ENCODE peak calls at places on chromosomes 2 and 18, in nine cellular contexts. R is stomach, Z is ovary, N is body of pancreas, F is heart left ventricle, X is IMR-90, Y is sigmoid colon, M is K562, I is tibial nerve. O is an unnamed sample. For H3K9me3, the result is how much of the 10 kb centered on the place peaks cover.

GRCh38 chr18:76873311-76873710 is 51.0 kb downstream of the ZNF236 start:
- DNase-seq in R (no peak), Z (no peak), N (no peak), F (no peak), X (no peak), Y (no peak), M (no peak), I (no peak), O (no peak)

GRCh38 chr18:34591920-34592444 is 118.1 kb upstream of the DTNA start:
- DNase-seq in R (no peak), Z (no peak), N (no peak), F (no peak), X (no peak), Y (no peak), M (no peak), I (no peak), O (no peak)

GRCh38 chr2:111634995-111635538 is 248.9 kb downstream of the ANAPC1 start:
- DNase-seq in R (no peak), Z (no peak), N (no peak), F (no peak), X (no peak), Y (no peak), M (no peak), I (no peak), O (no peak)

GRCh38 chr2:1593371-1594205 is 150.7 kb downstream of the PXDN start:
- DNase-seq in R (no peak), Z (no peak), N (no peak), F (peak), X (peak), Y (no peak), M (no peak), I (no peak), O (no peak)

GRCh38 chr18:8366070-8366469 is 243.2 kb upstream of the RAB12 start:
- DNase-seq in R (no peak), Z (no peak), N (no peak), F (no peak), X (no peak), Y (no peak), M (no peak), I (no peak), O (no peak)

GRCh38 chr2:3460831-3461544 is 58.3 kb downstream of the ADI1 start:
- DNase-seq in R (peak), Z (no peak), N (peak), F (peak), X (no peak), Y (no peak), M (no peak), I (no peak), O (no peak)

GRCh38 chr2:70959851-70960832 is 18.3 kb upstream of the ANKRD53 start:
- DNase-seq in R (peak), Z (no peak), N (peak), F (no peak), X (no peak), Y (no peak), M (peak), I (no peak), O (no peak)

GRCh38 chr2:185857676-185858075 is 119.1 kb downstream of the FSIP2 start:
- DNase-seq in R (no peak), Z (no peak), N (no peak), F (no peak), X (no peak), Y (no peak), M (no peak), I (no peak), O (no peak)

GRCh38 chr18:36757081-36757480 is 71.7 kb downstream of the TPGS2 start:
- DNase-seq in R (no peak), Z (no peak), N (no peak), F (no peak), X (peak), Y (no peak), M (peak), I (peak), O (no peak)

GRCh38 chr2:71070294-71071025 is 2.0 kb downstream of the NAGK start:
- DNase-seq in R (no peak), Z (no peak), N (peak), F (no peak), X (peak), Y (peak), M (no peak), I (no peak), O (peak)

GRCh38 chr2:73020657-73021370 is 50.7 kb downstream of the SFXN5 start:
- DNase-seq in R (peak), Z (no peak), N (no peak), F (no peak), X (peak), Y (no peak), M (no peak), I (no peak), O (no peak)

GRCh38 chr2:20050104-20050711 is 1.2 kb downstream of the LAPTM4A start:
- DNase-seq in R (no peak), Z (no peak), N (no peak), F (no peak), X (peak), Y (no peak), M (peak), I (peak), O (no peak)

GRCh38 chr2:98650998-98651397 is 42.6 kb downstream of the UNC50 start:
- DNase-seq in R (no peak), Z (no peak), N (no peak), F (no peak), X (no peak), Y (no peak), M (no peak), I (no peak), O (no peak)

GRCh38 chr2:124877065-124877671 is 852.1 kb downstream of the CNTNAP5 start:
- DNase-seq in R (no peak), Z (no peak), N (no peak), F (no peak), X (peak), Y (no peak), M (no peak), I (no peak), O (no peak)

GRCh38 chr2:228731517-228731916 is 539.6 kb downstream of the PID1 start:
- DNase-seq in R (no peak), Z (no peak), N (no peak), F (no peak), X (peak), Y (peak), M (no peak), I (peak), O (no peak)

GRCh38 chr18:8040021-8040420 is 472.9 kb downstream of the PTPRM start:
- DNase-seq in R (no peak), Z (no peak), N (no peak), F (no peak), X (no peak), Y (no peak), M (no peak), I (no peak), O (no peak)

GRCh38 chr2:120956486-120957156 is 221.0 kb downstream of the GLI2 start:
- DNase-seq in R (no peak), Z (no peak), N (no peak), F (no peak), X (no peak), Y (no peak), M (no peak), I (no peak), O (no peak)

GRCh38 chr2:15038373-15039364 is 406.2 kb downstream of the LRATD1 start:
- DNase-seq in R (no peak), Z (no peak), N (no peak), F (no peak), X (peak), Y (no peak), M (no peak), I (no peak), O (no peak)

GRCh38 chr2:167142554-167142953 is 254.3 kb downstream of the XIRP2 start:
- DNase-seq in R (no peak), Z (no peak), N (no peak), F (no peak), X (no peak), Y (no peak), M (no peak), I (no peak), O (no peak)

GRCh38 chr2:99867690-99868089 is 274.7 kb downstream of the AFF3 start:
- DNase-seq in R (no peak), Z (no peak), N (no peak), F (no peak), X (peak), Y (no peak), M (no peak), I (no peak), O (no peak)

GRCh38 chr2:134882773-134883172 is 35.8 kb upstream of the CCNT2 start:
- DNase-seq in R (no peak), Z (no peak), N (no peak), F (no peak), X (no peak), Y (no peak), M (no peak), I (no peak), O (no peak)

GRCh38 chr18:36297419-36298112 is at the start of gene FHOD3:
- DNase-seq in R (peak), Z (peak), N (peak), F (peak), X (peak), Y (peak), M (peak), I (peak), O (peak)

GRCh38 chr2:47639469-47639868 is 143.5 kb upstream of the MSH6 start:
- DNase-seq in R (no peak), Z (no peak), N (no peak), F (no peak), X (no peak), Y (no peak), M (no peak), I (no peak), O (no peak)

GRCh38 chr18:715626-716025 is 3.2 kb upstream of the ENOSF1 start:
- DNase-seq in R (no peak), Z (no peak), N (no peak), F (no peak), X (peak), Y (no peak), M (no peak), I (no peak), O (no peak)

GRCh38 chr2:72512376-72512775 is 313.5 kb downstream of the EXOC6B start:
- DNase-seq in R (no peak), Z (no peak), N (no peak), F (no peak), X (no peak), Y (no peak), M (no peak), I (no peak), O (no peak)

GRCh38 chr18:8423051-8423558 is 186.1 kb upstream of the RAB12 start:
- DNase-seq in R (no peak), Z (no peak), N (no peak), F (no peak), X (peak), Y (no peak), M (no peak), I (no peak), O (no peak)

GRCh38 chr2:168913495-168913894 is 12.4 kb downstream of the G6PC2 start:
- DNase-seq in R (no peak), Z (no peak), N (no peak), F (no peak), X (no peak), Y (no peak), M (no peak), I (no peak), O (no peak)
- H3K4me3 ChIP-seq in R (no peak), Z (no peak), N (no peak), F (no peak), X (no peak), Y (no peak), M (no peak), I (no peak), O (no peak)

GRCh38 chr2:86107031-86107430 is 996 bp downstream of the PTCD3 start:
- DNase-seq in R (no peak), Z (no peak), N (no peak), F (no peak), X (no peak), Y (no peak), M (no peak), I (no peak), O (no peak)

GRCh38 chr2:86102157-86102556 is 3.5 kb downstream of the POLR1A start:
- DNase-seq in R (no peak), Z (no peak), N (no peak), F (no peak), X (no peak), Y (no peak), M (no peak), I (no peak), O (no peak)

GRCh38 chr2:86105252-86105968 is at the start of gene POLR1A:
- DNase-seq in R (peak), Z (peak), N (peak), F (peak), X (peak), Y (peak), M (peak), I (peak), O (peak)

DNA sequence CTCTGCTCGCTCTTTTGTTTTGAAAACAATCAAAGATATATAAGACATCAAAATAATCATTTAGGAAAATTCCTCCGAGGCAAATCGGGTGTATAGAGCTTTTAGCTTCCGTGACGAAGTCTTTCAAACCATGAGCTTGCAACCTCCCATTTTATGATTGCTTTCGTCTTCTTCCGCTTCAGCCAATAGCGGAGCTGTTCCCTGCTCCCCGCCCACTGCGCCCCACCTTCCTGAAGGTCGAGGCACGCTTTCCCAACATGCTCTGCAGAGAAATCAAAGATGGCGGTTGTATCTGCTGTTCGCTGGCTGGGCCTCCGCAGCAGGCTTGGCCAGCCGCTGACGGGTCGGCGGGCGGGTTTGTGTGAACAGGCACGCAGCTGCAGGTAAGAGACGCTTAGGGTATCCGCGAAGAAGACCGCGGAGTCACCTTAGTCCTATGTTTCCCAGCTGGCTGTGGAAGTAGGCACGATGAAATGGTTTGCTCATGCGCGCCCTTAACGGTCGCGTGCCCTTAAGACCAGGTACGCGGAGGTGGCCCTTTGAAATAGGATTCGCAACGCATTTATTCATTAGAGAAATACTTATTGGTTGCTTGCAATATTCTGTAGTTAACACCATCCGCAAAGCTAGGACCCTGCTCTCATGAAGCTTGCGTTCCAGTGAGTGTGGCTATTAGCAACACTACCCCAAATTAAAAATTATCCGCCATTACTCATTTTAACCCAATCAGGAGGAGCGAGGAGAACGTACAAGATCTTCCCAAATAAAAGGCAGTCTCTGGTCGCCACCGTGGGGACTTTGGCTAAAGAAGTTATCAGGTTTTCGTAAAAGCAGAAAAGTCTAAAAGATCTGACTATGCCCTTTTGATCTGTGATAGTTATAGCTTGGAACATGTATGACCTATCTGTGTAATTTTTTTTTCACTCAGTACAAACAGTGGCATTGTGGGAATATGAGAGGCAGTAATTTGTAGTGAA is at the start of gene PTCD3:
- DNase-seq in R (peak), Z (peak), N (peak), F (peak), X (peak), Y (peak), M (peak), I (peak), O (peak)
- TF ChIP-seq POLR2A in R (no peak), Z (peak), N (peak), F (no peak), X (peak), Y (peak), M (peak), I (peak), O (peak)

DNA sequence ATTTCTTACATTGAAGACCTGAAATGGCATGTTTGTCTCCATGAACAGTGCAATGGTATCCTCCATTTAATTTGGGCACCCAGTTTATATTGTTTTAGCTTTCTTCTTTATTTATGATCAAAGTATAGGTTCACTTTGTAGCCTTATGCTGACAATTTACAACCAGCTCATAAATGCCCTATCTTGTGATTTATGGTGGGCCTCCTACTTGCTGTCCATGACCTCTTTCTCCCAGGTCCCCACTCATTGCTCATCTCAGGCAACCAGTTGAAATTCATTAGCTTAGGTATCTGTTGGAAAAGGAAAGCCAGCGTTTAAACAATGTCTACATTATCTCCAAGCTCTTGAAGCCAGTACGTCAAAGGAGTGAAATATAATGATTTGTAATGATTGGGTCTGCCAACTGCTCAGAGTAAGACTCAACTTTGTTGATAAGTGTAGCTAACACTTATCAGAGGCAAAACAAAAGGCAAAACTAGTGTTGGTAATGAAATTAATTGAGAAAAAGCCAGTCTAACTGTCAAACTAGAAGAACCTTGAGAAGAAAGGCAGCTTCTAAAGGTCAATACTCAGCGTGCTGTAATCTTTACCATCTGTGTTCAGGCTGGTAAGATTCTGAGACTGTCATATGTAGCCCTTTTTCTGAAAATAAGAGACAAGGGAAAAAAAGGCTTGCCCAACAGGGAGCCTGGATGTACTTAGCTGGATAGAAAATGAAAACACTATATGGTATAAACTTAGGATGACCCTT is 695.9 kb downstream of the EPHA4 start:
- DNase-seq in R (no peak), Z (no peak), N (no peak), F (no peak), X (no peak), Y (no peak), M (no peak), I (no peak), O (no peak)
- H3K9me3 ChIP-seq in R (under half), Z (under half), N (under half), F (under half), X (under half), Y (under half), M (under half), I (under half), O (under half)

DNA sequence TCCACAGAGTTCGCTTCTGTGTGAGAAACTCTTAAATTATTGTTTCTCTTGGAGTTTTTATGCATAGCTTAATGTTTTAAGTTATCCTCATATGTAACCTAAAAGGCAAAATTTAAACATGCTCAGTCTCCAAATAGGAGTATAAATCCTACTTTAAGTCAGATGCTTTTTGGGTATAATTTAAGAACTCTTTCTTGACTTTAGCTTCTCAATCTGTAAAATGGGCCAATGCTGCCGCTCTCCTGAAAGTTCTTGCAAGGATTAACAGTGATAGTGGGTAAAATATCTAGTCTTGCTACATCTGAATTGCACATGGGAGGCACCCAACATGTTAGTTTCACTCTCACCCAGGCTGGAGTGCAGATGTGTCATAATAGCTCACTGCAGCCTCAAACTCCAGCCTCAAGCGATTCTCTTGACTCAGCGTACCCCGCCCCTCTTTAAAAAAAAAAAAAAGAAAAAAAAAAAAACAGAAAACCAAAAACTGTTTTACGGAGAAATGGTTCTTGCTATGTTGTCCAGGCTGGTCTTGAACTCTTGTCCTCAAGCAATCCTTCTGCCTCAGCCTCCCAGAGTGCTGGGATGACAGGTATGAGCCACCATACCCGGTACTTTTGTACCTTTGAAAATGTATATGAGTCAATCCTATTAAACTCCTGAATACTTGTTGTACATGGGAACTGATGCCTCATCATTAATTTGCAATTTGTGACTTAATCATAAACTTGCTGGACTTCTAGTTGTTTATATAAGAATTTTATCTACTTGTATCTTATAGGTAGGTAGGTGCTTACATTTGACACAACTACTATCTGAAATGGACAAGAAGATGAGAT is 1.8 kb downstream of the FBXO48 start:
- DNase-seq in R (no peak), Z (no peak), N (no peak), F (no peak), X (peak), Y (no peak), M (no peak), I (no peak), O (no peak)
- H3K4me3 ChIP-seq in R (no peak), Z (no peak), N (no peak), F (no peak), X (no peak), Y (no peak), M (no peak), I (no peak), O (no peak)

DNA sequence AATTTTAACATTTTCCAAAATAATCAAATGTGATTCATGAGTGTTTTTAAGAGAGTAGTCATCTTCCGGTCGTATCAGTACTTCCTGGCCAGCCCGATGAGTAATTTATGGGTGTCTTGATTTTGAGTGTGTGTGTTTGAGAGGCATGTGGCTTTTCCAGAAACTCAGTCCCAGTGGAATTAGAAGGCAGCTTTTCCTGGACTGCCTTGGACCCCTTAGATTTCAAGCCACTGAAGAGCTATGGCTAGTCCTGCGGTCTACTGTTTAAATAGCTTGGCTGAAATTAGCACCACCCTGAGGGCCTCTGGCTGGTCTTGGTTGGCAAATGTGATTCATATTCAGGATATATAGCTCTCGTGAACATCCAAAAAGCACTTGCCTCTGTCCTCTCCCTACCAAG is 59.4 kb downstream of the HK2 start:
- DNase-seq in R (no peak), Z (no peak), N (no peak), F (no peak), X (peak), Y (no peak), M (no peak), I (no peak), O (no peak)
- TF ChIP-seq POLR2A in R (no peak), Z (no peak), N (no peak), F (no peak), X (no peak), Y (no peak), M (no peak), I (no peak), O (no peak)

DNA sequence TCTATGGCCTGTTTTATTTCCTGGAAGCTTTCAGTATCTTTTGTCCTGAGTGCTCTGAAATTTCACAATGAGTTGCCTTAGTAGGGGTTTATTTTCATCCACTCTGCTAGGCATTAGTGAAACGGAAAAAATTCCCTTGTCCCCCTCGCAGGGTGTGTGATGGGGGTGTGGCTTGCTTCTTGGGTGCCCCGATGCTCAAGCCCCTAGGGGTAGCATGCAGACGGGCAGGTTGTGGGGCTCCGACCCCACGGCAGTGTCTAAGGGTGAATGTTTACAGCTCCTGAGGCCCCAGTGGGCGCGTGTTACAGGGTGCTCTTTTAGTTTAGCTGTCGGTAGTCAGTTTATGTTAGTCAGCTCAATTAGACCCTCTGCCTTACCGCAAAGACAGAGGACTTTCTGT is 32.2 kb upstream of the MAP4K4 start:
- DNase-seq in R (no peak), Z (no peak), N (no peak), F (no peak), X (no peak), Y (no peak), M (no peak), I (no peak), O (no peak)
- H3K9me3 ChIP-seq in R (under half), Z (under half), N (under half), F (under half), X (under half), Y (under half), M (under half), I (under half), O (under half)

GRCh38 chr2:64359176-64359891 is 94.6 kb upstream of the LGALSL start:
- DNase-seq in R (no peak), Z (no peak), N (no peak), F (no peak), X (no peak), Y (no peak), M (no peak), I (no peak), O (no peak)
- H3K4me3 ChIP-seq in R (no peak), Z (no peak), N (no peak), F (no peak), X (no peak), Y (no peak), M (no peak), I (no peak), O (no peak)